ENCODE peak calls at places on chromosomes 5 and 9, in four cellular contexts. M, P, X and Q are unnamed samples.
A peak's percentile ranks its signal among the peaks of the same experiment; 100 is the strongest.

GRCh38 chr9:75483636-75484035 is 395.3 kb downstream of the OSTF1 start:
- DNase-seq in M (no peak), X (no peak), P (no peak), Q (no peak)

GRCh38 chr9:122213589-122214413 is 15.0 kb downstream of the LHX6 start:
- DNase-seq in P (peak; percentile 57), M (peak; percentile 47), X (no peak), Q (no peak)

GRCh38 chr5:133736512-133736911 is 124.2 kb upstream of the FSTL4 start:
- DNase-seq in M (no peak), X (no peak), P (no peak), Q (no peak)

GRCh38 chr5:177421046-177421798 is 5.3 kb upstream of the GRK6 start:
- DNase-seq in X (no peak), M (no peak), P (no peak), Q (no peak)

GRCh38 chr9:122096620-122097415 is 3.7 kb upstream of the TTLL11 start:
- DNase-seq in P (no peak), M (no peak), X (no peak), Q (peak; percentile 2)

GRCh38 chr5:75510836-75511434 is 494 bp downstream of the CERT1 start:
- DNase-seq in M (peak; percentile 71), X (peak; percentile 77), P (no peak), Q (peak; percentile 83)

GRCh38 chr9:133632806-133633680 is 3.1 kb upstream of the DBH start:
- DNase-seq in P (no peak), X (peak; percentile 28), M (no peak), Q (no peak)

GRCh38 chr5:80255425-80255751 is 460 bp downstream of the SERINC5 start:
- DNase-seq in X (peak; percentile 79), M (peak; percentile 88), P (no peak), Q (peak; percentile 85)

GRCh38 chr5:5289537-5289936 is 132.9 kb upstream of the ICE1 start:
- DNase-seq in M (no peak), X (no peak), P (no peak), Q (no peak)

GRCh38 chr5:35926389-35927051 is 11.9 kb downstream of the CAPSL start:
- DNase-seq in M (no peak), X (no peak), P (peak; percentile 28), Q (no peak)

GRCh38 chr9:37820142-37820541 is 19.5 kb downstream of the DCAF10 start:
- DNase-seq in X (no peak), P (no peak), M (no peak), Q (no peak)

GRCh38 chr9:17847908-17848307 is 269.0 kb downstream of the SH3GL2 start:
- DNase-seq in P (no peak), X (no peak), M (no peak), Q (no peak)

GRCh38 chr9:74858753-74859414 is 28.8 kb downstream of the TRPM6 start:
- DNase-seq in P (no peak), X (no peak), M (no peak), Q (no peak)

GRCh38 chr5:154493274-154493673 is 15.2 kb upstream of the HAND1 start:
- DNase-seq in P (no peak), M (peak; percentile 44), X (no peak), Q (no peak)

GRCh38 chr5:72232838-72233237 is 87.2 kb downstream of the MRPS27 start:
- DNase-seq in X (no peak), P (no peak), M (no peak), Q (no peak)

GRCh38 chr9:137298983-137299521 is 3.0 kb downstream of the NRARP start:
- DNase-seq in M (no peak), P (no peak), X (no peak), Q (no peak)
- TF ChIP-seq CTCF in M (no peak), P (no peak), X (no peak), Q (no peak)

GRCh38 chr5:132474131-132474723 is 16.3 kb downstream of the IRF1 start:
- DNase-seq in M (no peak), P (no peak), X (no peak), Q (no peak)

GRCh38 chr5:132476853-132477729 is 13.5 kb downstream of the IRF1 start:
- DNase-seq in X (no peak), P (no peak), M (peak; percentile 71), Q (no peak)

GRCh38 chr5:132475939-132476852 is 14.4 kb downstream of the IRF1 start:
- DNase-seq in P (no peak), X (no peak), M (peak; percentile 58), Q (no peak)

GRCh38 chr5:132474881-132475511 is 15.6 kb downstream of the IRF1 start:
- DNase-seq in P (no peak), M (peak; percentile 47), X (no peak), Q (no peak)

DNA sequence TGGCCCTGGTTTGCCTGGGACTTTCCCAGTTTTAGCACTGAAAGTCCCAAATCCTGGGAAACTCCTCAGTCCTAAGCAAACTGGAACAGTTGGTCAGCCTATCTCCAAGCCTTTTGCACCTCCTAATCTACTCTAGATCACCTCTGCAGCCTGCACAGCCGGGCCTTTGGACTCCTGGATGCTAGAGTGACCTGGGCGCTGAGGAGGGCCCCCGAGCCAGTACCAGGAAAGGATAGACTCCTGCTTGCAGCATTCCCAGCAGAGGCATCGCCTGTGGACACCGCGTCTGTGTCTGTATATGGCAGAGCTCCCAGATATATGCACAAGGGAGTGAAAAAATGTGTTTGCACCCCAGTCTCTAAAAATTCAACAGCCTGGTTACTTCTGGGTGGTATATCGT is 15.0 kb downstream of the IRF1 start:
- DNase-seq in P (no peak), M (peak; percentile 70), X (no peak), Q (no peak)
- H3K27ac ChIP-seq in P (no peak overlapping the region), M (peak overlapping the region; percentile 81), X (no peak overlapping the region), Q (no peak overlapping the region)

DNA sequence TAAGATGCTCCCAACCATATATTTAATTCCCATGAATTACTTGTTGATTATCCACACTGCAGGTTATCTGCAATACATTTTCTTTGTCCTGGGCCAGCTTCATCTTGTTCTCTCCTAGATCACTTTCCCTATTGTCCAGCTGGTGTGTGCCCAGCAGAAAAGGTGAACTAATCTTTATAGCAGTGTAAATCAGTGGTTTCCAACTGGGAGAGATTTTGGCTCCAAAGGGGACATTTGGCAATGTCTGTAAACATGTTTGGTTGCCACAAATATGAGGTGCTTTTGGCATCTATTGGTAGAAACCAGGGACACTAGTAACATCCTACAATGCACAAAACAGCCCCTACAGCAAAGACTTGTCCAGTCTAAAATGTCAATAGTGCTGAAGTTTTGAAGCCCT is 20.1 kb upstream of the ERBIN start:
- DNase-seq in M (no peak), X (no peak), P (no peak), Q (no peak)
- H3K4me3 ChIP-seq in M (no peak overlapping the region), X (no peak overlapping the region), P (no peak overlapping the region), Q (no peak overlapping the region)

GRCh38 chr9:107862329-107862728 is 372.8 kb upstream of the KLF4 start:
- DNase-seq in X (no peak), M (no peak), P (no peak), Q (no peak)

GRCh38 chr9:107858260-107858659 is 368.7 kb upstream of the KLF4 start:
- DNase-seq in X (no peak), M (no peak), P (no peak), Q (no peak)

GRCh38 chr9:107856633-107857032 is 367.1 kb upstream of the KLF4 start:
- DNase-seq in M (no peak), X (no peak), P (no peak), Q (no peak)

GRCh38 chr9:107863406-107863805 is 373.8 kb upstream of the KLF4 start:
- DNase-seq in X (no peak), M (no peak), P (no peak), Q (no peak)

DNA sequence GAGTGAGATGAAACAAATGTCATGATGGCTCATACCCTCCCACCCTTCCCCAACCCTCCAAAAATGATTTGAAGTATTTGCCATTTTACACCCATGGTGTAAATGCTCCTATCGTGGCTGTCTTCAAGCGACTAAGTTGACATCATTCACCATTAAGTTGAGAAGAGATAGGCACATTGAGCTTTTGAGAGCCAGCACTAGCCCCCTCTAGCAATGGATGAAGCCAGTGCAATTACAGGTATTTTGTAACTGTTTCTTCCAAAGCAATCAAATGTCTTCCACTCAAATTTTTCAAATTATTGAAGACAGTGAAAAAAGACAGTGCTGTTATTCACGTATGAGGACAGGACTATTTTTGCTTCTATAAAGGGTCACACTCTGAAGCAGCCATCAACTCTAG is 371.5 kb upstream of the KLF4 start:
- DNase-seq in M (no peak), X (no peak), P (no peak), Q (no peak)
- TF ChIP-seq CTCF in M (no peak), X (no peak), P (peak; percentile 6), Q (no peak)

DNA sequence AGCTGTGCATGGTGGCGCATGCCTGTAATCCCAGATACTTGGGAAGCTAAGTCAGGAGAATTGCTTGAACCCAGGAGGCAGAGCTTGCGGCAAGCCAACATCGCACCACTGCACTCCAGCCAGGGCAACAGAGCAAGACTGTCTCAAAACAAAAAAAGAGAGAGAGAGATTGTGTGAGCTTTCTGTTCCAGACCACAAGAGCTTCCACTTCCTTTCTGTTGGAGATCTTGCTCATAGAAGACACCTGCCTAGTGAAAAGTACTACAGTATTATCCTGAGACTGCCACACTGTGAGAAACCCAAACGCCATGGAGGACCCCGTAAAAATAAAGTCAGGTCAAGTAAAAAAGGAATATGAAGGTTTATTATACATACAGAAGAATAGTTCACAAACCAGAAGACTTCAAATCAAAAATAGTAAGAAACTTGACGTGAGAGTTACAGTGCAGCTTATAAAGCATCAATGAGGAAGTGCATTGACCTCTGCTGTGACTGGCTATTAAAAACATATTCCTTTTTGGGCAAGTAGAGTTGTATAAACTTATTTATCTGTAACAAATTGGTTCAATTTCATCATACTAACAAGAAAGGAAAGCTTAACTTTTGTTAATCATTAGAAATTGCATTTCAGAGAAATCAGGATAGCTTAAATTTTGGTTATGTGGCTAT is 4.3 kb upstream of the EMB start:
- DNase-seq in P (no peak), X (no peak), M (no peak), Q (no peak)
- H3K27ac ChIP-seq in P (no peak overlapping the region), X (no peak overlapping the region), M (no peak overlapping the region), Q (no peak overlapping the region)